ENCODE peak calls at places on chromosomes 2 and 18, in six cellular contexts. S is fibroblast of villous mesenchyme, L is Peyer's patch, X is colonic mucosa, K is gastrocnemius medialis, T is AG10803. V is an unnamed sample.
A peak's percentile ranks its signal among the peaks of the same experiment; 100 is the strongest.

GRCh38 chr2:167249197-167249596 is 360.9 kb downstream of the XIRP2 start:
- DNase-seq in S (no peak), L (no peak), X (no peak), K (no peak), T (no peak), V (no peak)

GRCh38 chr2:151553-152328 is 105.4 kb upstream of the FAM110C start:
- DNase-seq in S (no peak), L (no peak), X (no peak), K (no peak), T (no peak), V (no peak)

GRCh38 chr2:203534486-203535077 is 519 bp downstream of the RAPH1 start:
- DNase-seq in S (peak; percentile 20), L (no peak), X (peak; percentile 45), K (peak; percentile 3), T (no peak), V (no peak)

GRCh38 chr18:24296273-24296672 is 101.4 kb downstream of the OSBPL1A start:
- DNase-seq in S (no peak), L (no peak), X (no peak), K (no peak), T (no peak), V (no peak)

GRCh38 chr18:48791636-48792105 is 159.1 kb downstream of the SMAD7 start:
- DNase-seq in S (no peak), L (no peak), X (no peak), K (peak; percentile 1), T (no peak), V (no peak)

GRCh38 chr18:3313685-3314084 is 51.8 kb downstream of the MYL12B start:
- DNase-seq in S (no peak), L (no peak), X (no peak), K (no peak), T (no peak), V (no peak)

GRCh38 chr2:232432598-232433184 is 23.3 kb upstream of the ALPI start:
- DNase-seq in S (no peak), L (no peak), X (peak; percentile 17), K (no peak), T (no peak), V (no peak)

GRCh38 chr18:47746615-47747014 is 183.8 kb downstream of the SMAD2 start:
- DNase-seq in S (no peak), L (no peak), X (no peak), K (no peak), T (no peak), V (no peak)

DNA sequence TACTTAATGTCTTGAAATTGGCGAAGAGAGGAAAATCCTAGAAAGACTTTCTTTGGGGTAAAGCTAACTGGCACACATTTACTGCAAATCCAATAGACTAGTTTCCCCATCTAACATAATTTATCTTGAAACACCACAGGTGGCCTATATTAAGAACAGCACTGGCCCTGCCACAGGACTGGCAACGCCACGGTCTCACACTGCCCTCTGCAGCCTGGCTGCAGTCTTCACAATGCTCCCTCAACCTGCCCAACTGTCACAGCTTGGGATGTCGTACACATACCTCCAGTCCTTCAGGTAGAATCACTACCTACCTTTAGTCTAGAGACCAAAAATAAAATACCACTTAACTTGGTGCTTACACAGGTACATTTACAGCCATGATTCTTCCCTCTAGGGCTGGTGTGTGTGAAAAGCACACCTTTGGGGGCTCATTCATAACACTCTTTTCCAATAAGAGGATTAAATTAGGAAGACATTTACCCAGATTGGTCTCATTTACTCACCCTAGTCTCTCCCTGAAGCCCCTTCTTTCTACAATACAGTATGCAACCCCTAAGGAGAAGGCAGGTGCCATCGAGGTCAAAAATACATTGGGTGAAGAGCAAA is 222.2 kb downstream of the C1D start:
- DNase-seq in S (peak; percentile 76), L (no peak), X (peak; percentile 58), K (peak; percentile 30), T (peak; percentile 73), V (peak; percentile 51)
- TF ChIP-seq CTCF in S (peak; percentile 82), L (peak; percentile 68), X (peak; percentile 72), K (peak; percentile 67), T (peak; percentile 91), V (peak; percentile 93)

GRCh38 chr2:66691199-66691975 is 256.5 kb downstream of the MEIS1 start:
- DNase-seq in S (no peak), L (no peak), X (no peak), K (no peak), T (peak; percentile 33), V (peak; percentile 9)
- H3K4me3 ChIP-seq in S (peak overlapping the region; percentile 11), L (no peak overlapping the region), X (no peak overlapping the region), K (no peak overlapping the region), T (no peak overlapping the region), V (no peak overlapping the region)

DNA sequence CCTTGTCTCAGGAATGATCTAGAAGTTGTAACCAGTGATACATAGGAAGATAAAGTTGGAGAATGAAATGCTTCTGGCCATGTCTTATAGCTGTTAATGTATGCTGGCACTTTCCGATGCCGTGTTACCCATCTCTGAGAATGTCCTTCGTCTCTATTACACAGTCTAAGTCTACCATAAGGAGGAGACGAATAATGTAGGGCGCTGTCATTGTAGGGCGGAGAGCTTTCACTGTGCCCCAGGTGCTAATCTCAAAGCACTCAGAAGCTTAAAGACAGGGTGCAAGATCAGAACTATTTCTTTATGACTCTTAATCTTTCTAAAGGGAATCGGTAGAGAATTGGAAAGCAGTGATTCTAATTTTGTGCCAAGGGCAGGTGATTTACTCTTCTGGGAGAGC is 48.2 kb upstream of the MSTN start:
- DNase-seq in S (no peak), L (no peak), X (no peak), K (no peak), T (no peak), V (no peak)
- TF ChIP-seq CTCF in S (no peak), L (no peak), X (no peak), K (no peak), T (no peak), V (no peak)

GRCh38 chr2:230968921-230969672 is 26.8 kb upstream of the SPATA3 start:
- DNase-seq in S (peak; percentile 33), L (no peak), X (no peak), K (no peak), T (no peak), V (no peak)
- H3K4me3 ChIP-seq in S (peak overlapping the region; percentile 45), L (peak overlapping the region; percentile 27), X (no peak overlapping the region), K (no peak overlapping the region), T (no peak overlapping the region), V (no peak overlapping the region)

GRCh38 chr18:37476182-37476581 is 89.4 kb downstream of the CELF4 start:
- DNase-seq in S (peak; percentile 16), L (no peak), X (peak; percentile 19), K (no peak), T (peak; percentile 22), V (no peak)
- TF ChIP-seq CTCF in S (peak; percentile 55), L (no peak), X (peak; percentile 23), K (no peak), T (peak; percentile 69), V (peak; percentile 23)

GRCh38 chr2:216083464-216084279 is 2.0 kb downstream of the TMEM169 start:
- DNase-seq in S (peak; percentile 18), L (no peak), X (no peak), K (no peak), T (peak; percentile 66), V (peak; percentile 81)

GRCh38 chr2:216081487-216082387 is at the start of the genes PECR and TMEM169:
- DNase-seq in S (peak; percentile 42), L (peak; percentile 85), X (peak; percentile 92), K (peak; percentile 52), T (peak; percentile 51), V (no peak)

GRCh38 chr2:216082805-216083204 is 1.1 kb downstream of the TMEM169 start:
- DNase-seq in S (no peak), L (peak; percentile 53), X (no peak), K (no peak), T (no peak), V (no peak)

GRCh38 chr2:216081012-216081411 is 597 bp downstream of the PECR start:
- DNase-seq in S (no peak), L (no peak), X (no peak), K (no peak), T (no peak), V (no peak)

DNA sequence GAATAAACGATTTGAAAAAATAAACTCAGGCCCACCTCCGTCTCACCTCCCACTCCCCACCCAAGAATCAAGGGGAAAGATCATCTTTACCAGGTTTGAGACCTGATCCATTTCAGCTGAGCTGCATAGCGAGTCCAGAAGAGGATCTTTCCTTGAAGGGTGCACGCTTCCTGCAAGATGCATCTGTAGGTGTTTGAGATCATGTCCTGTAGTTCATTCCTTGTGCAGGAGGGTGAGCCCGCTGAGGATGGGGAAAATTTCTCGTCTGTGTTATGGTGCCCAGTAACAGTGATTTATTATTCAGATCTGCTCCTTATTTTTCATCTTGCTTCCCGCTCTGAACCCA is 642 bp downstream of the TMEM169 start:
- DNase-seq in S (no peak), L (no peak), X (no peak), K (no peak), T (no peak), V (no peak)
- H3K4me3 ChIP-seq in S (peak overlapping the region; percentile 60), L (peak overlapping the region; percentile 51), X (peak overlapping the region; percentile 76), K (peak overlapping the region; percentile 64), T (peak overlapping the region; percentile 85), V (peak overlapping the region; percentile 72)

GRCh38 chr2:186907897-186908296 is 58.9 kb upstream of the ZSWIM2 start:
- DNase-seq in S (no peak), L (no peak), X (no peak), K (no peak), T (no peak), V (no peak)

GRCh38 chr2:186909095-186909494 is 60.1 kb upstream of the ZSWIM2 start:
- DNase-seq in S (no peak), L (no peak), X (no peak), K (no peak), T (no peak), V (no peak)

DNA sequence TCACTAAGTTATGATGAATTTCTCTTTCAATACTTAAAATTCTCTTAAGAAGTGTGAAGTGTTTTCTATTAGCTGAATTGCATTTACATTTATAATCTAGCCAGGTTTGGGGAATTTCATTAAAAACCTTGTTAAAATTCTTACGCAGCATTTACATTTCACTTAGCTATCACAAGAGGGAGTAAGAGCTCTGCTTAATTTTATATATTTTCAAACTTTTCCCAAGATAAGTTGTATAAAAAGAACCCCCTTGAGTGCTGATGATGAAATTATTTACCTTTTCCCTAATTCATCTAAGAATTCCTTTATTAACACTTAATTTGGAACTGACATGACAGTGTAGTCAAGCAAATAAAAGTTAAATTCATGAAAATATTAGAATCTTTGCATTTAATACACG is 54.2 kb upstream of the ZSWIM2 start:
- DNase-seq in S (peak; percentile 26), L (no peak), X (no peak), K (no peak), T (no peak), V (no peak)
- TF ChIP-seq CTCF in S (peak; percentile 55), L (no peak), X (no peak), K (no peak), T (peak; percentile 44), V (no peak)

GRCh38 chr2:69384618-69385081 is 2.4 kb downstream of the GFPT1 start:
- DNase-seq in S (peak; percentile 28), L (no peak), X (no peak), K (no peak), T (peak; percentile 21), V (no peak)

GRCh38 chr2:69386789-69387734 is at the start of gene GFPT1:
- DNase-seq in S (peak; percentile 97), L (peak; percentile 89), X (peak; percentile 96), K (peak; percentile 86), T (peak; percentile 95), V (peak; percentile 78)

GRCh38 chr2:69383178-69383812 is 3.7 kb downstream of the GFPT1 start:
- DNase-seq in S (no peak), L (no peak), X (no peak), K (no peak), T (no peak), V (no peak)

GRCh38 chr2:69386376-69386775 is 651 bp downstream of the GFPT1 start:
- DNase-seq in S (peak; percentile 14), L (no peak), X (no peak), K (no peak), T (no peak), V (no peak)

GRCh38 chr2:69385443-69386151 is 1.4 kb downstream of the GFPT1 start:
- DNase-seq in S (peak; percentile 83), L (no peak), X (peak; percentile 40), K (no peak), T (peak; percentile 78), V (no peak)
- H3K4me3 ChIP-seq in S (peak overlapping the region; percentile 85), L (peak overlapping the region; percentile 79), X (peak overlapping the region; percentile 77), K (peak overlapping the region; percentile 78), T (peak overlapping the region; percentile 62), V (peak overlapping the region; percentile 87)

V was measured in astrocyte of the cerebellum.